ENCODE peak calls at places on chromosomes 7 and 10, in seven cellular contexts. B is stimulated activated CD4-positive, alpha-beta T cell treated with anti-CD3 and anti-CD28 coated beads, Interleukin-4, amount 100 ng/mL, for 48 hours; Z is AG09309; R is SHP77; M is NCI-H748 treated with DMSO at 0.1 percent for 48 hours; W is M059J; T is omental fat pad. I is an unnamed sample.

GRCh38 chr7:155205368-155206285 is 92.1 kb upstream of the INSIG1 start:
- DNase-seq in B (peak; percentile 87), Z (peak; percentile 99), R (peak; percentile 56), M (no peak), W (peak; percentile 100), T (peak; percentile 72), I (peak; percentile 64)

GRCh38 chr7:155467846-155468821 is 10.2 kb downstream of the EN2 start:
- DNase-seq in B (no peak), Z (no peak), R (no peak), M (no peak), W (no peak), T (no peak), I (no peak)

GRCh38 chr7:141916099-141916498 is at the start of gene OR9A4:
- DNase-seq in B (no peak), Z (no peak), R (no peak), M (no peak), W (no peak), T (no peak), I (no peak)

GRCh38 chr7:74344128-74344496 is 54.9 kb downstream of the CLIP2 start:
- DNase-seq in B (no peak), Z (no peak), R (no peak), M (no peak), W (peak; percentile 86), T (no peak), I (no peak)

GRCh38 chr10:62082729-62083412 is 181.4 kb downstream of the ARID5B start:
- DNase-seq in B (no peak), Z (no peak), R (no peak), M (no peak), W (peak; percentile 34), T (no peak), I (no peak)

GRCh38 chr7:108598858-108599257 is 29.2 kb downstream of the DNAJB9 start:
- DNase-seq in B (no peak), Z (no peak), R (no peak), M (no peak), W (no peak), T (no peak), I (no peak)

GRCh38 chr10:111297351-111297848 is 220.6 kb downstream of the ADRA2A start:
- DNase-seq in B (no peak), Z (no peak), R (no peak), M (no peak), W (peak; percentile 10), T (no peak), I (no peak)

GRCh38 chr7:32937344-32938174 is 19.7 kb upstream of the FKBP9 start:
- DNase-seq in B (no peak), Z (no peak), R (peak; percentile 69), M (peak; percentile 44), W (no peak), T (peak; percentile 74), I (peak; percentile 21)

GRCh38 chr7:39602351-39602750 is 21.0 kb upstream of the RALA start:
- DNase-seq in B (no peak), Z (no peak), R (no peak), M (no peak), W (no peak), T (no peak), I (no peak)

GRCh38 chr7:94062372-94062771 is 58.2 kb upstream of the BET1 start:
- DNase-seq in B (no peak), Z (no peak), R (no peak), M (no peak), W (no peak), T (no peak), I (no peak)

GRCh38 chr10:86362129-86362527 is 4.5 kb downstream of the GRID1 start:
- DNase-seq in B (no peak), Z (no peak), R (no peak), M (no peak), W (no peak), T (no peak), I (no peak)

GRCh38 chr7:139651308-139651707 is 126.5 kb downstream of the HIPK2 start:
- DNase-seq in B (no peak), Z (no peak), R (peak; percentile 4), M (no peak), W (peak; percentile 83), T (no peak), I (peak; percentile 25)

GRCh38 chr10:12401466-12401865 is 52.1 kb downstream of the CAMK1D start:
- DNase-seq in B (no peak), Z (no peak), R (no peak), M (no peak), W (no peak), T (no peak), I (no peak)

GRCh38 chr7:28674359-28674782 is 262.1 kb downstream of the CREB5 start:
- DNase-seq in B (no peak), Z (no peak), R (no peak), M (no peak), W (peak; percentile 46), T (no peak), I (no peak)

GRCh38 chr7:111711426-111712065 is 149.3 kb upstream of the IMMP2L start:
- DNase-seq in B (no peak), Z (no peak), R (no peak), M (no peak), W (no peak), T (no peak), I (no peak)